ENCODE peak calls at places on chromosomes 2 and 18, in five cellular contexts. H is NB4; R is NCI-H1436; T is activated naive CD4-positive, alpha-beta T cell treated with Interleukin-2 at 50 U/mL for 16 hours; Q is ELR. I is an unnamed sample.

GRCh38 chr2:154392256-154392655 is 306.2 kb upstream of the KCNJ3 start:
- DNase-seq in H (no peak), R (no peak), T (no peak), Q (no peak), I (no peak)

GRCh38 chr2:173258704-173259103 is 96.0 kb upstream of the CDCA7 start:
- DNase-seq in H (no peak), R (no peak), T (no peak), Q (no peak), I (no peak)

GRCh38 chr2:219495531-219496122 is 3.1 kb upstream of the GMPPA start:
- DNase-seq in H (peak; percentile 82), R (peak; percentile 75), T (peak; percentile 59), Q (peak; percentile 83), I (peak; percentile 26)

GRCh38 chr2:65017335-65017734 is 28.1 kb downstream of the SLC1A4 start:
- DNase-seq in H (peak; percentile 94), R (no peak), T (no peak), Q (peak; percentile 15), I (no peak)

GRCh38 chr2:88179228-88179679 is 9.1 kb downstream of the THNSL2 start:
- DNase-seq in H (no peak), R (no peak), T (no peak), Q (no peak), I (no peak)

GRCh38 chr2:121650554-121650930 is 1.3 kb upstream of the CLASP1 start:
- DNase-seq in H (peak; percentile 40), R (no peak), T (peak; percentile 24), Q (peak; percentile 48), I (no peak)

GRCh38 chr18:28108801-28109200 is 68.1 kb downstream of the CDH2 start:
- DNase-seq in H (no peak), R (no peak), T (no peak), Q (peak; percentile 22), I (no peak)

GRCh38 chr2:211077216-211077764 is 520.9 kb downstream of the CPS1 start:
- DNase-seq in H (no peak), R (no peak), T (no peak), Q (no peak), I (peak; percentile 24)

GRCh38 chr2:39220136-39220535 is 23.6 kb downstream of the CDKL4 start:
- DNase-seq in H (no peak), R (no peak), T (no peak), Q (no peak), I (no peak)

GRCh38 chr2:112343827-112344585 is 68.6 kb downstream of the ZC3H6 start:
- DNase-seq in H (no peak), R (no peak), T (no peak), Q (no peak), I (no peak)

GRCh38 chr2:170651603-170652002 is 63.5 kb upstream of the SP5 start:
- DNase-seq in H (no peak), R (no peak), T (peak; percentile 3), Q (no peak), I (no peak)

GRCh38 chr2:66438498-66439290 is 3.8 kb downstream of the MEIS1 start:
- DNase-seq in H (no peak), R (no peak), T (no peak), Q (peak; percentile 46), I (no peak)

GRCh38 chr2:55012648-55013484 is 37.4 kb downstream of the RTN4 start:
- DNase-seq in H (no peak), R (no peak), T (no peak), Q (no peak), I (no peak)

GRCh38 chr2:20447437-20448245 is 767 bp downstream of the RHOB start:
- DNase-seq in H (peak; percentile 39), R (peak; percentile 14), T (no peak), Q (peak; percentile 70), I (no peak)

GRCh38 chr2:149161481-149162225 is 123.2 kb downstream of the LYPD6B start:
- DNase-seq in H (peak; percentile 95), R (no peak), T (no peak), Q (no peak), I (no peak)

GRCh38 chr2:239285071-239285931 is 115.5 kb downstream of the HDAC4 start:
- DNase-seq in H (peak; percentile 89), R (no peak), T (peak; percentile 38), Q (no peak), I (no peak)

GRCh38 chr2:222733846-222734689 is 62.6 kb downstream of the MOGAT1 start:
- DNase-seq in H (no peak), R (no peak), T (no peak), Q (no peak), I (no peak)

GRCh38 chr18:44781890-44782289 is 101.2 kb downstream of the SETBP1 start:
- DNase-seq in H (no peak), R (no peak), T (no peak), Q (no peak), I (no peak)

GRCh38 chr2:86050301-86050700 is 55.4 kb downstream of the POLR1A start:
- DNase-seq in H (no peak), R (no peak), T (no peak), Q (no peak), I (no peak)

GRCh38 chr2:10537522-10538195 is 89.5 kb upstream of the ODC1 start:
- DNase-seq in H (peak; percentile 71), R (no peak), T (no peak), Q (no peak), I (no peak)

GRCh38 chr18:79380816-79381806 is 14.6 kb upstream of the NFATC1 start:
- DNase-seq in H (peak; percentile 67), R (peak; percentile 29), T (peak; percentile 78), Q (peak; percentile 60), I (peak; percentile 17)

GRCh38 chr2:127704641-127705243 is 3.4 kb downstream of the SFT2D3 start:
- DNase-seq in H (no peak), R (no peak), T (no peak), Q (no peak), I (no peak)

GRCh38 chr2:240512666-240513535 is 44.9 kb downstream of the ANKMY1 start:
- DNase-seq in H (no peak), R (no peak), T (no peak), Q (no peak), I (no peak)

I was measured in NCI-H748 treated with DMSO at 0.1 percent for 48 hours.